ENCODE peak calls at places on chromosomes 2 and 18, in seven cellular contexts. One of them, this sample, is unnamed.

GRCh38 chr2:235433860-235434259 is 60.0 kb upstream of the AGAP1 start:
- DNase-seq in choroid plexus epithelial cell: peak; percentile 10
- DNase-seq in colonic mucosa: peak; percentile 32
- DNase-seq in Panc1: peak; percentile 17
- DNase-seq in GM12865: no peak
- DNase-seq in coronary artery: no peak
- DNase-seq in A549: no peak
- DNase-seq in this sample: peak; percentile 20

GRCh38 chr2:216807861-216808272 is 52.0 kb downstream of the TNP1 start:
- DNase-seq in A549: no peak
- DNase-seq in Panc1: no peak
- DNase-seq in colonic mucosa: no peak
- DNase-seq in GM12865: no peak
- DNase-seq in choroid plexus epithelial cell: peak; percentile 29
- DNase-seq in coronary artery: no peak
- DNase-seq in this sample: no peak

GRCh38 chr2:33340265-33340664 is 136.2 kb upstream of the RASGRP3 start:
- DNase-seq in Panc1: no peak
- DNase-seq in colonic mucosa: peak; percentile 22
- DNase-seq in choroid plexus epithelial cell: peak; percentile 72
- DNase-seq in GM12865: no peak
- DNase-seq in A549: no peak
- DNase-seq in coronary artery: peak; percentile 89
- DNase-seq in this sample: peak; percentile 35

GRCh38 chr18:34352385-34353163 is 127.9 kb upstream of the NOL4 start:
- DNase-seq in choroid plexus epithelial cell: peak; percentile 6
- DNase-seq in coronary artery: no peak
- DNase-seq in A549: no peak
- DNase-seq in GM12865: no peak
- DNase-seq in colonic mucosa: no peak
- DNase-seq in Panc1: no peak
- DNase-seq in this sample: peak; percentile 1

GRCh38 chr2:75199428-75200011 is at the start of gene TACR1:
- DNase-seq in A549: peak; percentile 62
- DNase-seq in colonic mucosa: peak; percentile 48
- DNase-seq in GM12865: peak; percentile 75
- DNase-seq in coronary artery: no peak
- DNase-seq in choroid plexus epithelial cell: peak; percentile 64
- DNase-seq in Panc1: no peak
- DNase-seq in this sample: peak; percentile 80

GRCh38 chr18:63180333-63180732 is 139.2 kb downstream of the BCL2 start:
- DNase-seq in choroid plexus epithelial cell: no peak
- DNase-seq in colonic mucosa: no peak
- DNase-seq in coronary artery: no peak
- DNase-seq in GM12865: no peak
- DNase-seq in Panc1: no peak
- DNase-seq in A549: no peak
- DNase-seq in this sample: no peak

GRCh38 chr2:109542384-109542783 is 71.4 kb downstream of the SEPTIN10 start:
- DNase-seq in choroid plexus epithelial cell: no peak
- DNase-seq in A549: no peak
- DNase-seq in coronary artery: no peak
- DNase-seq in colonic mucosa: no peak
- DNase-seq in Panc1: no peak
- DNase-seq in GM12865: no peak
- DNase-seq in this sample: no peak

GRCh38 chr18:9366126-9366714 is 31.6 kb downstream of the TWSG1 start:
- DNase-seq in GM12865: no peak
- DNase-seq in coronary artery: no peak
- DNase-seq in A549: peak; percentile 16
- DNase-seq in Panc1: no peak
- DNase-seq in choroid plexus epithelial cell: peak; percentile 60
- DNase-seq in colonic mucosa: peak; percentile 46
- DNase-seq in this sample: peak; percentile 62

GRCh38 chr2:12389354-12390045 is 327.2 kb upstream of the TRIB2 start:
- DNase-seq in coronary artery: no peak
- DNase-seq in colonic mucosa: no peak
- DNase-seq in Panc1: no peak
- DNase-seq in A549: no peak
- DNase-seq in choroid plexus epithelial cell: peak; percentile 31
- DNase-seq in GM12865: no peak
- DNase-seq in this sample: peak; percentile 23

GRCh38 chr2:97763176-97763845 is 49.9 kb downstream of the ZAP70 start:
- DNase-seq in choroid plexus epithelial cell: no peak
- DNase-seq in A549: no peak
- DNase-seq in Panc1: no peak
- DNase-seq in coronary artery: no peak
- DNase-seq in GM12865: no peak
- DNase-seq in colonic mucosa: no peak
- DNase-seq in this sample: no peak

GRCh38 chr2:222709191-222709891 is 37.9 kb downstream of the MOGAT1 start:
- DNase-seq in colonic mucosa: peak; percentile 27
- DNase-seq in Panc1: peak; percentile 60
- DNase-seq in A549: peak; percentile 65
- DNase-seq in coronary artery: peak; percentile 85
- DNase-seq in choroid plexus epithelial cell: peak; percentile 99
- DNase-seq in GM12865: peak; percentile 35
- DNase-seq in this sample: peak; percentile 99

GRCh38 chr2:36672199-36672598 is 24.3 kb upstream of the VIT start:
- DNase-seq in choroid plexus epithelial cell: peak; percentile 77
- DNase-seq in colonic mucosa: no peak
- DNase-seq in Panc1: no peak
- DNase-seq in coronary artery: no peak
- DNase-seq in A549: no peak
- DNase-seq in GM12865: peak; percentile 15
- DNase-seq in this sample: peak; percentile 69

GRCh38 chr18:69998523-69998987 is 50.9 kb upstream of the CD226 start:
- DNase-seq in colonic mucosa: no peak
- DNase-seq in choroid plexus epithelial cell: no peak
- DNase-seq in Panc1: no peak
- DNase-seq in coronary artery: no peak
- DNase-seq in GM12865: no peak
- DNase-seq in A549: no peak
- DNase-seq in this sample: no peak

GRCh38 chr2:218658671-218659257 is 659 bp downstream of the ZNF142 start:
- DNase-seq in colonic mucosa: peak; percentile 69
- DNase-seq in coronary artery: no peak
- DNase-seq in A549: peak; percentile 72
- DNase-seq in Panc1: no peak
- DNase-seq in choroid plexus epithelial cell: peak; percentile 65
- DNase-seq in GM12865: peak; percentile 76
- DNase-seq in this sample: peak; percentile 49

GRCh38 chr18:67515987-67516431 is 511 bp downstream of the DSEL start:
- DNase-seq in Panc1: peak; percentile 42
- DNase-seq in coronary artery: peak; percentile 90
- DNase-seq in A549: peak; percentile 44
- DNase-seq in GM12865: peak; percentile 64
- DNase-seq in colonic mucosa: peak; percentile 85
- DNase-seq in choroid plexus epithelial cell: peak; percentile 94
- DNase-seq in this sample: peak; percentile 90

GRCh38 chr2:25787020-25787419 is 91.3 kb downstream of the ASXL2 start:
- DNase-seq in A549: no peak
- DNase-seq in GM12865: no peak
- DNase-seq in coronary artery: no peak
- DNase-seq in Panc1: no peak
- DNase-seq in choroid plexus epithelial cell: peak; percentile 40
- DNase-seq in colonic mucosa: no peak
- DNase-seq in this sample: no peak

GRCh38 chr18:63465059-63465458 is 11.7 kb upstream of the SERPINB5 start:
- DNase-seq in colonic mucosa: no peak
- DNase-seq in A549: no peak
- DNase-seq in Panc1: no peak
- DNase-seq in coronary artery: no peak
- DNase-seq in choroid plexus epithelial cell: no peak
- DNase-seq in GM12865: no peak
- DNase-seq in this sample: no peak

GRCh38 chr2:153004627-153005026 is 286.2 kb downstream of the ARL6IP6 start:
- DNase-seq in coronary artery: no peak
- DNase-seq in choroid plexus epithelial cell: no peak
- DNase-seq in A549: no peak
- DNase-seq in Panc1: no peak
- DNase-seq in colonic mucosa: no peak
- DNase-seq in GM12865: peak; percentile 64
- DNase-seq in this sample: no peak

GRCh38 chr2:112869258-112869842 is 32.8 kb upstream of the IL1B start:
- DNase-seq in A549: no peak
- DNase-seq in choroid plexus epithelial cell: peak; percentile 52
- DNase-seq in coronary artery: no peak
- DNase-seq in Panc1: no peak
- DNase-seq in colonic mucosa: peak; percentile 98
- DNase-seq in GM12865: peak; percentile 22
- DNase-seq in this sample: peak; percentile 54

GRCh38 chr18:58398648-58399398 is 230.1 kb downstream of the ALPK2 start:
- DNase-seq in colonic mucosa: peak; percentile 47
- DNase-seq in coronary artery: no peak
- DNase-seq in GM12865: no peak
- DNase-seq in choroid plexus epithelial cell: no peak
- DNase-seq in Panc1: no peak
- DNase-seq in A549: no peak
- DNase-seq in this sample: no peak
- H3K4me3 ChIP-seq in colonic mucosa: no peak overlapping the region
- H3K4me3 ChIP-seq in coronary artery: no peak overlapping the region
- H3K4me3 ChIP-seq in GM12865: no peak overlapping the region
- H3K4me3 ChIP-seq in choroid plexus epithelial cell: no peak overlapping the region
- H3K4me3 ChIP-seq in Panc1: no peak overlapping the region
- H3K4me3 ChIP-seq in A549: no peak overlapping the region
- H3K4me3 ChIP-seq in this sample: no peak overlapping the region

GRCh38 chr2:24490674-24491625 is at the start of gene NCOA1:
- DNase-seq in GM12865: peak; percentile 94
- DNase-seq in Panc1: peak; percentile 33
- DNase-seq in A549: peak; percentile 91
- DNase-seq in colonic mucosa: peak; percentile 93
- DNase-seq in coronary artery: peak; percentile 93
- DNase-seq in choroid plexus epithelial cell: peak; percentile 94
- DNase-seq in this sample: peak; percentile 92
- TF ChIP-seq CTCF in GM12865: peak; percentile 31
- TF ChIP-seq CTCF in Panc1: peak; percentile 38
- TF ChIP-seq CTCF in A549: peak; percentile 30
- TF ChIP-seq CTCF in colonic mucosa: no peak
- TF ChIP-seq CTCF in coronary artery: no peak
- TF ChIP-seq CTCF in choroid plexus epithelial cell: peak; percentile 30
- TF ChIP-seq CTCF in this sample: no peak

GRCh38 chr18:31973929-31974546 is 31.1 kb upstream of the TRAPPC8 start:
- DNase-seq in GM12865: no peak
- DNase-seq in colonic mucosa: no peak
- DNase-seq in choroid plexus epithelial cell: no peak
- DNase-seq in coronary artery: no peak
- DNase-seq in Panc1: no peak
- DNase-seq in A549: no peak
- DNase-seq in this sample: no peak

GRCh38 chr18:31979714-31980113 is 36.8 kb upstream of the TRAPPC8 start:
- DNase-seq in colonic mucosa: no peak
- DNase-seq in A549: no peak
- DNase-seq in choroid plexus epithelial cell: no peak
- DNase-seq in Panc1: no peak
- DNase-seq in coronary artery: no peak
- DNase-seq in GM12865: no peak
- DNase-seq in this sample: no peak

GRCh38 chr18:31977270-31977872 is 34.4 kb upstream of the TRAPPC8 start:
- DNase-seq in Panc1: no peak
- DNase-seq in coronary artery: no peak
- DNase-seq in choroid plexus epithelial cell: peak; percentile 71
- DNase-seq in colonic mucosa: peak; percentile 33
- DNase-seq in GM12865: peak; percentile 46
- DNase-seq in A549: peak; percentile 10
- DNase-seq in this sample: peak; percentile 72

GRCh38 chr18:31978616-31979015 is 35.7 kb upstream of the TRAPPC8 start:
- DNase-seq in A549: no peak
- DNase-seq in coronary artery: no peak
- DNase-seq in Panc1: no peak
- DNase-seq in GM12865: no peak
- DNase-seq in choroid plexus epithelial cell: no peak
- DNase-seq in colonic mucosa: no peak
- DNase-seq in this sample: no peak

GRCh38 chr18:31976242-31976641 is 33.3 kb upstream of the TRAPPC8 start:
- DNase-seq in coronary artery: no peak
- DNase-seq in Panc1: no peak
- DNase-seq in GM12865: no peak
- DNase-seq in A549: no peak
- DNase-seq in colonic mucosa: no peak
- DNase-seq in choroid plexus epithelial cell: no peak
- DNase-seq in this sample: no peak
- H3K4me3 ChIP-seq in coronary artery: no peak overlapping the region
- H3K4me3 ChIP-seq in Panc1: no peak overlapping the region
- H3K4me3 ChIP-seq in GM12865: no peak overlapping the region
- H3K4me3 ChIP-seq in A549: no peak overlapping the region
- H3K4me3 ChIP-seq in colonic mucosa: no peak overlapping the region
- H3K4me3 ChIP-seq in choroid plexus epithelial cell: no peak overlapping the region
- H3K4me3 ChIP-seq in this sample: no peak overlapping the region

GRCh38 chr2:129437775-129438174 is 541.7 kb upstream of the RAB6C start:
- DNase-seq in colonic mucosa: no peak
- DNase-seq in GM12865: no peak
- DNase-seq in choroid plexus epithelial cell: no peak
- DNase-seq in coronary artery: no peak
- DNase-seq in A549: no peak
- DNase-seq in Panc1: no peak
- DNase-seq in this sample: no peak
- TF ChIP-seq CTCF in colonic mucosa: no peak
- TF ChIP-seq CTCF in GM12865: no peak
- TF ChIP-seq CTCF in choroid plexus epithelial cell: no peak
- TF ChIP-seq CTCF in coronary artery: no peak
- TF ChIP-seq CTCF in A549: no peak
- TF ChIP-seq CTCF in Panc1: no peak
- TF ChIP-seq CTCF in this sample: no peak

GRCh38 chr2:228841475-228841874 is 429.6 kb downstream of the PID1 start:
- DNase-seq in colonic mucosa: no peak
- DNase-seq in Panc1: no peak
- DNase-seq in coronary artery: no peak
- DNase-seq in GM12865: no peak
- DNase-seq in A549: no peak
- DNase-seq in choroid plexus epithelial cell: no peak
- DNase-seq in this sample: no peak

GRCh38 chr2:228840113-228840742 is 430.9 kb downstream of the PID1 start:
- DNase-seq in GM12865: no peak
- DNase-seq in A549: no peak
- DNase-seq in colonic mucosa: no peak
- DNase-seq in choroid plexus epithelial cell: no peak
- DNase-seq in coronary artery: no peak
- DNase-seq in Panc1: no peak
- DNase-seq in this sample: no peak

GRCh38 chr2:228839506-228839905 is 431.6 kb downstream of the PID1 start:
- DNase-seq in Panc1: no peak
- DNase-seq in choroid plexus epithelial cell: no peak
- DNase-seq in GM12865: no peak
- DNase-seq in coronary artery: no peak
- DNase-seq in A549: no peak
- DNase-seq in colonic mucosa: peak; percentile 19
- DNase-seq in this sample: no peak

GRCh38 chr2:228840743-228841114 is 430.4 kb downstream of the PID1 start:
- DNase-seq in Panc1: no peak
- DNase-seq in GM12865: no peak
- DNase-seq in choroid plexus epithelial cell: no peak
- DNase-seq in colonic mucosa: no peak
- DNase-seq in A549: no peak
- DNase-seq in coronary artery: no peak
- DNase-seq in this sample: no peak

GRCh38 chr2:228838819-228839218 is 432.3 kb downstream of the PID1 start:
- DNase-seq in GM12865: no peak
- DNase-seq in Panc1: no peak
- DNase-seq in colonic mucosa: no peak
- DNase-seq in choroid plexus epithelial cell: no peak
- DNase-seq in A549: no peak
- DNase-seq in coronary artery: no peak
- DNase-seq in this sample: no peak
- H3K4me3 ChIP-seq in GM12865: no peak overlapping the region
- H3K4me3 ChIP-seq in Panc1: no peak overlapping the region
- H3K4me3 ChIP-seq in colonic mucosa: no peak overlapping the region
- H3K4me3 ChIP-seq in choroid plexus epithelial cell: no peak overlapping the region
- H3K4me3 ChIP-seq in A549: no peak overlapping the region
- H3K4me3 ChIP-seq in coronary artery: no peak overlapping the region
- H3K4me3 ChIP-seq in this sample: no peak overlapping the region

This sample was measured in fibroblast of pulmonary artery.